ENCODE peak calls at places on chromosomes 5 and 9, in four cellular contexts. One of them, this sample, is unnamed.
A peak's percentile ranks its signal among the peaks of the same experiment; 100 is the strongest.

GRCh38 chr5:80043187-80043586 is 8.0 kb downstream of the THBS4 start:
- DNase-seq in aorta: no peak
- DNase-seq in AML-193: no peak
- DNase-seq in epithelial cell of proximal tubule: no peak
- DNase-seq in this sample: no peak

GRCh38 chr5:138541511-138541910 is 1.5 kb downstream of the ETF1 start:
- DNase-seq in aorta: no peak
- DNase-seq in AML-193: no peak
- DNase-seq in epithelial cell of proximal tubule: no peak
- DNase-seq in this sample: peak; percentile 44

GRCh38 chr9:128903871-128904371 is 16.9 kb upstream of the PHYHD1 start:
- DNase-seq in aorta: no peak
- DNase-seq in AML-193: no peak
- DNase-seq in epithelial cell of proximal tubule: no peak
- DNase-seq in this sample: no peak

GRCh38 chr5:14147210-14147609 is 4.1 kb downstream of the TRIO start:
- DNase-seq in aorta: no peak
- DNase-seq in AML-193: no peak
- DNase-seq in epithelial cell of proximal tubule: no peak
- DNase-seq in this sample: no peak

GRCh38 chr9:68505681-68506409 is 34.8 kb downstream of the TMEM252 start:
- DNase-seq in aorta: no peak
- DNase-seq in AML-193: no peak
- DNase-seq in epithelial cell of proximal tubule: no peak
- DNase-seq in this sample: no peak

GRCh38 chr9:134670851-134671281 is 29.3 kb downstream of the COL5A1 start:
- DNase-seq in aorta: no peak
- DNase-seq in AML-193: no peak
- DNase-seq in epithelial cell of proximal tubule: no peak
- DNase-seq in this sample: no peak

GRCh38 chr9:10562581-10563343 is 50.0 kb downstream of the PTPRD start:
- DNase-seq in aorta: no peak
- DNase-seq in AML-193: no peak
- DNase-seq in epithelial cell of proximal tubule: no peak
- DNase-seq in this sample: no peak

GRCh38 chr5:35593338-35593737 is 24.3 kb upstream of the SPEF2 start:
- DNase-seq in aorta: no peak
- DNase-seq in AML-193: no peak
- DNase-seq in epithelial cell of proximal tubule: no peak
- DNase-seq in this sample: no peak

GRCh38 chr9:87035868-87036267 is 88.6 kb upstream of the GAS1 start:
- DNase-seq in aorta: no peak
- DNase-seq in AML-193: no peak
- DNase-seq in epithelial cell of proximal tubule: no peak
- DNase-seq in this sample: no peak

GRCh38 chr5:111719773-111720172 is 37.2 kb downstream of the NREP start:
- DNase-seq in aorta: no peak
- DNase-seq in AML-193: no peak
- DNase-seq in epithelial cell of proximal tubule: no peak
- DNase-seq in this sample: no peak

GRCh38 chr5:122463221-122463620 is 151.2 kb downstream of the SNCAIP start:
- DNase-seq in aorta: no peak
- DNase-seq in AML-193: no peak
- DNase-seq in epithelial cell of proximal tubule: no peak
- DNase-seq in this sample: no peak

GRCh38 chr5:113268232-113268631 is 166.6 kb downstream of the TSSK1B start:
- DNase-seq in aorta: no peak
- DNase-seq in AML-193: no peak
- DNase-seq in epithelial cell of proximal tubule: no peak
- DNase-seq in this sample: no peak

GRCh38 chr9:130940023-130940549 is 1.0 kb upstream of the FIBCD1 start:
- DNase-seq in aorta: no peak
- DNase-seq in AML-193: no peak
- DNase-seq in epithelial cell of proximal tubule: no peak
- DNase-seq in this sample: no peak

GRCh38 chr5:5271606-5272321 is 131.6 kb downstream of the ADAMTS16 start:
- DNase-seq in aorta: no peak
- DNase-seq in AML-193: no peak
- DNase-seq in epithelial cell of proximal tubule: no peak
- DNase-seq in this sample: peak; percentile 68

GRCh38 chr5:172567843-172568242 is 73.2 kb upstream of the NEURL1B start:
- DNase-seq in aorta: no peak
- DNase-seq in AML-193: no peak
- DNase-seq in epithelial cell of proximal tubule: no peak
- DNase-seq in this sample: no peak

GRCh38 chr9:110410926-110411325 is 73.3 kb upstream of the TXNDC8 start:
- DNase-seq in aorta: no peak
- DNase-seq in AML-193: no peak
- DNase-seq in epithelial cell of proximal tubule: no peak
- DNase-seq in this sample: no peak

GRCh38 chr9:135976531-135976930 is 15.4 kb upstream of the UBAC1 start:
- DNase-seq in aorta: no peak
- DNase-seq in AML-193: no peak
- DNase-seq in epithelial cell of proximal tubule: no peak
- DNase-seq in this sample: no peak

GRCh38 chr5:36777105-36777757 is 99.3 kb upstream of the NIPBL start:
- DNase-seq in aorta: no peak
- DNase-seq in AML-193: no peak
- DNase-seq in epithelial cell of proximal tubule: no peak
- DNase-seq in this sample: peak; percentile 24

GRCh38 chr9:19102181-19102630 is 498 bp downstream of the HAUS6 start:
- DNase-seq in aorta: no peak
- DNase-seq in AML-193: peak; percentile 24
- DNase-seq in epithelial cell of proximal tubule: no peak
- DNase-seq in this sample: peak; percentile 55

GRCh38 chr9:113154471-113154870 is 3.7 kb downstream of the SLC31A2 start:
- DNase-seq in aorta: no peak
- DNase-seq in AML-193: peak; percentile 16
- DNase-seq in epithelial cell of proximal tubule: no peak
- DNase-seq in this sample: peak; percentile 71

GRCh38 chr9:132487351-132487791 is 77.4 kb downstream of the CFAP77 start:
- DNase-seq in aorta: no peak
- DNase-seq in AML-193: no peak
- DNase-seq in epithelial cell of proximal tubule: no peak
- DNase-seq in this sample: no peak

GRCh38 chr5:95600557-95600956 is 19.3 kb upstream of the GPR150 start:
- DNase-seq in aorta: no peak
- DNase-seq in AML-193: no peak
- DNase-seq in epithelial cell of proximal tubule: no peak
- DNase-seq in this sample: peak; percentile 54

GRCh38 chr9:109538346-109538745 is 40.2 kb upstream of the PTPN3 start:
- DNase-seq in aorta: no peak
- DNase-seq in AML-193: no peak
- DNase-seq in epithelial cell of proximal tubule: no peak
- DNase-seq in this sample: no peak

GRCh38 chr9:111131219-111131618 is 92.9 kb upstream of the LPAR1 start:
- DNase-seq in aorta: no peak
- DNase-seq in AML-193: no peak
- DNase-seq in epithelial cell of proximal tubule: no peak
- DNase-seq in this sample: no peak

GRCh38 chr5:31664566-31664965 is 25.6 kb downstream of the PDZD2 start:
- DNase-seq in aorta: no peak
- DNase-seq in AML-193: peak; percentile 1
- DNase-seq in epithelial cell of proximal tubule: no peak
- DNase-seq in this sample: peak; percentile 30

GRCh38 chr5:42641321-42642005 is 115.2 kb upstream of the CCDC152 start:
- DNase-seq in aorta: no peak
- DNase-seq in AML-193: no peak
- DNase-seq in epithelial cell of proximal tubule: no peak
- DNase-seq in this sample: peak; percentile 4

GRCh38 chr9:86942352-86943222 is 4.7 kb downstream of the GAS1 start:
- DNase-seq in aorta: no peak
- DNase-seq in AML-193: no peak
- DNase-seq in epithelial cell of proximal tubule: no peak
- DNase-seq in this sample: no peak